ENCODE peak calls at places on chromosomes 13 and 19, in four cellular contexts. S is IMR-90, Y is A549, J is K562. E is an unnamed sample.

GRCh38 chr13:101711307-101712025 is 259.0 kb downstream of the ITGBL1 start:
- DNase-seq in J (no peak), Y (no peak), S (no peak), E (no peak)

GRCh38 chr13:43878897-43879322 is 630 bp downstream of the CCDC122 start:
- DNase-seq in S (peak), J (no peak), Y (peak), E (peak)

GRCh38 chr19:46944918-46945628 is 74.6 kb upstream of the NPAS1 start:
- DNase-seq in J (no peak), S (peak), Y (no peak), E (peak)

GRCh38 chr19:41320568-41320967 is 10.6 kb downstream of the CCDC97 start:
- DNase-seq in J (no peak), S (no peak), Y (no peak), E (no peak)

GRCh38 chr13:114235697-114236096 is 1.0 kb downstream of the CDC16 start:
- DNase-seq in S (no peak), Y (no peak), J (no peak), E (no peak)

GRCh38 chr13:43414111-43414510 is 372.7 kb downstream of the ENOX1 start:
- DNase-seq in Y (no peak), S (no peak), J (no peak), E (no peak)

GRCh38 chr13:32852568-32852967 is 163.7 kb upstream of the KL start:
- DNase-seq in S (peak), J (no peak), Y (no peak), E (no peak)

GRCh38 chr13:51549050-51549449 is 35.2 kb upstream of the WDFY2 start:
- DNase-seq in S (no peak), J (peak), Y (no peak), E (no peak)

GRCh38 chr19:47595937-47596336 is 13.0 kb upstream of the BICRA start:
- DNase-seq in S (no peak), Y (no peak), J (no peak), E (no peak)

GRCh38 chr19:42355896-42356295 is 30.5 kb downstream of the MEGF8 start:
- DNase-seq in Y (no peak), S (no peak), J (no peak), E (no peak)

GRCh38 chr13:31431722-31432137 is 232.0 kb downstream of the B3GLCT start:
- DNase-seq in Y (peak), S (peak), J (peak), E (peak)

GRCh38 chr19:48954011-48954594 is 572 bp upstream of the BAX start:
- DNase-seq in J (no peak), Y (no peak), S (no peak), E (no peak)

GRCh38 chr13:94620286-94620896 is 18.7 kb downstream of the GPR180 start:
- DNase-seq in Y (peak), S (peak), J (peak), E (peak)

GRCh38 chr13:94612050-94612449 is 10.4 kb downstream of the GPR180 start:
- DNase-seq in J (no peak), S (no peak), Y (no peak), E (no peak)

GRCh38 chr13:94613051-94613450 is 11.4 kb downstream of the GPR180 start:
- DNase-seq in S (no peak), Y (no peak), J (no peak), E (no peak)

GRCh38 chr13:94617389-94618000 is 15.8 kb downstream of the GPR180 start:
- DNase-seq in S (no peak), J (peak), Y (no peak), E (peak)
- TF ChIP-seq BHLHE40 in S (no peak), J (no peak), Y (no peak), E (no peak)

GRCh38 chr19:4847190-4847973 is 15.9 kb upstream of the TICAM1 start:
- DNase-seq in Y (no peak), S (no peak), J (no peak), E (no peak)

GRCh38 chr19:4849019-4849418 is 17.5 kb upstream of the TICAM1 start:
- DNase-seq in J (no peak), S (no peak), Y (no peak), E (no peak)

GRCh38 chr19:4843647-4843965 is 12.1 kb upstream of the TICAM1 start:
- DNase-seq in Y (no peak), S (no peak), J (no peak), E (no peak)

GRCh38 chr19:4841366-4841704 is 9.8 kb upstream of the TICAM1 start:
- DNase-seq in J (no peak), S (no peak), Y (no peak), E (no peak)

DNA sequence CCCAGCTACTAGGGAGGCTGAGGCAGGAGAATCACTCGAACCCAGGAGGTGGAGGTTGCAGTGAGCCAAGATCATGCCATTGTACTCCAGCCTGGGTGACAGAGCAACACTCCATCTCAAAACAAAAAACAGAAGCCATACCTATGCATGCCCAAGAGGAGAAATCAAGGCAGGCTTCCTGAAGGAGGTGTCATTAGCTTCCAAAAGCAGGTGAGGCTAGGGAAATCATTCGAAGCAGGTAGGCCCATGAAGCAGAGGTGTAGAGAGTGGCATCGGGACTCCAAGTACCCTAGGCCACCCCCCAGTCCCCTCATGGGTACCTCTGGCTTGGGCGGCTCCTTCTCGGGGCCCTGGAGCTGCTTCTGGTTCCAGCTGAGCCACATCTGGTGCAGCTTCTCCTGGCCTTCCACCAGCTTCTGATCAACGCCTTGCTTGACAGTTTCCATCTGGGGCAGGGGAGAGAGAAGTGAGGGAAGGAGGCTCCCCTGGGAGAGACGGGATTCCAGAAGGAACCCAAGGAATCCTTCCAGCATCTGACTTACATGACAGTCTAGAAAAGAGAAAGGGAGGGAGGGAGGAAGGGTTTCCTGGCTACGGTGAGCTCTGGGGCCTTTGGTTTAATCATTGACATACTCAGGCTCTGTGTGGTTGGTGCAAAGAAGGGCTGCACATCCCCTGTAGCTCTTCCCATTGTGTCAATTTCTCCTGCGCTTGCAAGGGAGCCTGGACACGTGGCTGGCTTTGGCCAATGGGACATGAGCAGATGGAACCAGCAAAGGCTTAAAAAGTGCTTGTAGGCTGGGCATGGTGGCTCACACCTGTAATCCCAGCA is 13.1 kb upstream of the TICAM1 start:
- DNase-seq in J (no peak), Y (no peak), S (peak), E (no peak)
- TF ChIP-seq BHLHE40 in J (no peak), Y (no peak), S (no peak), E (no peak)

GRCh38 chr19:34664870-34665269 is 12.1 kb downstream of the SCGB2B2 start:
- DNase-seq in S (no peak), Y (no peak), J (no peak), E (no peak)

GRCh38 chr19:34667349-34668076 is 9.4 kb downstream of the SCGB2B2 start:
- DNase-seq in J (no peak), S (peak), Y (no peak), E (no peak)

GRCh38 chr19:34666958-34667265 is 10.0 kb downstream of the SCGB2B2 start:
- DNase-seq in Y (no peak), J (no peak), S (no peak), E (no peak)

GRCh38 chr19:34664168-34664567 is 12.8 kb downstream of the SCGB2B2 start:
- DNase-seq in J (no peak), S (no peak), Y (no peak), E (no peak)

DNA sequence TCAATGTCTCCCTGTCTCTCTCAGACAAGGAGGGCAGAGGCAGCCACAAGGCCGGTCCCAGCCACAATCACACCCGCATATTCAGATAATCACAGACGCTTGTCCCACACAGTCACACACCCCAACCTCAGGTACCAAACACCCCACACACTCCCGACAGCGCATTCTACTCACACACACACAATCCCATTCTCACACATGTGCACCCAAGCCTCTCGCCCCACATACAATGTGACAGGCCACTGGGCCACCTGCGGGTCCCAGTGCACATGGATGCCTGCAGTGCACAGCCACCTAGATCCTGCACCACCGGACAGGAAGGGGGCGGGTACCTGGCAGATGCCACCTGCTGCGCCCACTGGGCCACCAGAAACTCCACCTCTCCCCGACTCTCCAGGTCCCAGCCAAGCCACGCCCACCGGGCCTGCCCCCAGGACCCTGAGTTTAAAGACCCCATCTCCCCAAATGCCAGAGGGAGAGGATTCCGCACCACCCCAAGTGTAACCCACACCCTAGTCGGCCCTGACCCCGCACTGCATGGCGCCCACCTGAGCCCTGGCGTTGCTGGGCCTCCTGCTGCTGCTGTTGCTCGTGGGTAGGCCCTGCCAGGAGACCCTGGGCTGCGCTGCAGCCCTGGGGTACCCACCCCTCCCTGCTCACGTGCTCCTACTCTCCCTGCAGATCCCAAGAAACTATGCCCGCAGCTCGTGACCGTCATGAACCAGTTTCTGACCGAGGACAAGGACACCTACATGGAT is 10.6 kb downstream of the SCGB2B2 start:
- DNase-seq in J (no peak), S (no peak), Y (no peak), E (no peak)
- TF ChIP-seq BHLHE40 in J (no peak), S (no peak), Y (no peak), E (no peak)

GRCh38 chr13:82407321-82407720 is 1475.0 kb downstream of the SLITRK1 start:
- DNase-seq in J (no peak), Y (no peak), S (no peak), E (no peak)
- TF ChIP-seq BHLHE40 in J (no peak), Y (no peak), S (no peak), E (no peak)

E was measured in HEK293T.